ENCODE peak calls at places on chromosomes 6 and 20, in five cellular contexts. One of them, this sample, is unnamed. For H3K27me3 and H3K4me1, the result is how much of the 10 kb centered on the place peaks cover.

GRCh38 chr6:88725111-88725711 is 238.2 kb downstream of the RNGTT start:
- DNase-seq in mesendoderm: peak
- DNase-seq in fibroblast of lung: peak
- DNase-seq in neural progenitor cell: peak
- DNase-seq in neuronal stem cell: no peak
- DNase-seq in this sample: peak

GRCh38 chr6:102150549-102150948 is 757.0 kb downstream of the GRIK2 start:
- DNase-seq in fibroblast of lung: no peak
- DNase-seq in mesendoderm: no peak
- DNase-seq in neuronal stem cell: no peak
- DNase-seq in neural progenitor cell: no peak
- DNase-seq in this sample: no peak

GRCh38 chr6:34526241-34526972 is 29.7 kb downstream of the SPDEF start:
- DNase-seq in neuronal stem cell: no peak
- DNase-seq in fibroblast of lung: no peak
- DNase-seq in mesendoderm: no peak
- DNase-seq in neural progenitor cell: peak
- DNase-seq in this sample: no peak

GRCh38 chr6:10030942-10031537 is 383.8 kb downstream of the TFAP2A start:
- DNase-seq in neuronal stem cell: no peak
- DNase-seq in neural progenitor cell: peak
- DNase-seq in mesendoderm: peak
- DNase-seq in fibroblast of lung: no peak
- DNase-seq in this sample: no peak

GRCh38 chr6:38367231-38367630 is 272.5 kb downstream of the BTBD9 start:
- DNase-seq in mesendoderm: no peak
- DNase-seq in fibroblast of lung: peak
- DNase-seq in neural progenitor cell: no peak
- DNase-seq in neuronal stem cell: no peak
- DNase-seq in this sample: no peak

GRCh38 chr6:36906539-36906938 is 20.8 kb downstream of the C6orf89 start:
- DNase-seq in mesendoderm: no peak
- DNase-seq in neural progenitor cell: no peak
- DNase-seq in neuronal stem cell: no peak
- DNase-seq in fibroblast of lung: no peak
- DNase-seq in this sample: no peak

GRCh38 chr20:20887593-20888272 is 175.3 kb upstream of the RALGAPA2 start:
- DNase-seq in neural progenitor cell: peak
- DNase-seq in fibroblast of lung: no peak
- DNase-seq in neuronal stem cell: peak
- DNase-seq in mesendoderm: peak
- DNase-seq in this sample: no peak

GRCh38 chr20:63155266-63156165 is 60.4 kb downstream of the YTHDF1 start:
- DNase-seq in fibroblast of lung: no peak
- DNase-seq in neural progenitor cell: no peak
- DNase-seq in neuronal stem cell: no peak
- DNase-seq in mesendoderm: no peak
- DNase-seq in this sample: no peak

GRCh38 chr6:112802154-112802553 is 455.0 kb downstream of the RFPL4B start:
- DNase-seq in mesendoderm: no peak
- DNase-seq in neuronal stem cell: no peak
- DNase-seq in fibroblast of lung: peak
- DNase-seq in neural progenitor cell: no peak
- DNase-seq in this sample: peak

GRCh38 chr6:122580731-122581130 is 29.5 kb upstream of the PKIB start:
- DNase-seq in neuronal stem cell: no peak
- DNase-seq in mesendoderm: peak
- DNase-seq in fibroblast of lung: no peak
- DNase-seq in neural progenitor cell: no peak
- DNase-seq in this sample: peak

GRCh38 chr6:108559884-108560462 is 744 bp upstream of the FOXO3 start:
- DNase-seq in fibroblast of lung: peak
- DNase-seq in neural progenitor cell: peak
- DNase-seq in neuronal stem cell: peak
- DNase-seq in mesendoderm: peak
- DNase-seq in this sample: peak

GRCh38 chr6:144581807-144582537 is 296.8 kb downstream of the UTRN start:
- DNase-seq in fibroblast of lung: peak
- DNase-seq in neural progenitor cell: peak
- DNase-seq in mesendoderm: peak
- DNase-seq in neuronal stem cell: peak
- DNase-seq in this sample: no peak

GRCh38 chr6:169404828-169405227 is 151.2 kb upstream of the THBS2 start:
- DNase-seq in neuronal stem cell: no peak
- DNase-seq in neural progenitor cell: no peak
- DNase-seq in fibroblast of lung: no peak
- DNase-seq in mesendoderm: no peak
- DNase-seq in this sample: no peak

GRCh38 chr20:19830351-19830750 is 72.3 kb downstream of the RIN2 start:
- DNase-seq in mesendoderm: no peak
- DNase-seq in neuronal stem cell: no peak
- DNase-seq in fibroblast of lung: no peak
- DNase-seq in neural progenitor cell: no peak
- DNase-seq in this sample: no peak

GRCh38 chr6:5084787-5085637 is at the start of gene PPP1R3G:
- DNase-seq in neural progenitor cell: peak
- DNase-seq in neuronal stem cell: peak
- DNase-seq in mesendoderm: peak
- DNase-seq in fibroblast of lung: peak
- DNase-seq in this sample: peak

GRCh38 chr6:84282566-84282965 is 55.1 kb upstream of the CEP162 start:
- DNase-seq in fibroblast of lung: peak
- DNase-seq in mesendoderm: peak
- DNase-seq in neuronal stem cell: no peak
- DNase-seq in neural progenitor cell: no peak
- DNase-seq in this sample: peak

GRCh38 chr6:111503660-111504059 is 20.6 kb upstream of the REV3L start:
- DNase-seq in neuronal stem cell: no peak
- DNase-seq in mesendoderm: no peak
- DNase-seq in neural progenitor cell: no peak
- DNase-seq in fibroblast of lung: peak
- DNase-seq in this sample: no peak

DNA sequence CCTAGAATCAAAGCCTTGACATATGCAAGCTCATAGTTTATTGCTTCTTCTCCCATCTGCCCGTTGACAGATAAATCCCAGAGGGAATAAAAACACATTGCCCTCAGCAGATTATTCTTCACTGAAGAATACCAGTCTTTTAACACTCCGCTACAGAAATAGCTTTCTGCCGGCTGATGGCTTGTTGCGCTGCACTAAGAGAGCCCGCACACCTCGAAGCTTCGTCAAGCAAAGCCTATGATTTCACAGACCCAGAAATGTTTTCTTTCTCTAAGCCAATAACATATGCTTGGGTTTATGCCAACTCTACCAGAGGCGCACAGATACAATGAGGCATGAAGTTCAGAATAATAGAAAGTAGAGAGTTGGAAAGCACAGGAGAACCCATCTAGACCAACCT is 208.9 kb upstream of the FOXQ1 start:
- DNase-seq in neural progenitor cell: no peak
- DNase-seq in mesendoderm: no peak
- DNase-seq in neuronal stem cell: no peak
- DNase-seq in fibroblast of lung: no peak
- DNase-seq in this sample: no peak
- H3K27me3 ChIP-seq in neural progenitor cell: half or more
- H3K27me3 ChIP-seq in mesendoderm: under half
- H3K27me3 ChIP-seq in neuronal stem cell: under half
- H3K27me3 ChIP-seq in fibroblast of lung: under half
- H3K27me3 ChIP-seq in this sample: under half

DNA sequence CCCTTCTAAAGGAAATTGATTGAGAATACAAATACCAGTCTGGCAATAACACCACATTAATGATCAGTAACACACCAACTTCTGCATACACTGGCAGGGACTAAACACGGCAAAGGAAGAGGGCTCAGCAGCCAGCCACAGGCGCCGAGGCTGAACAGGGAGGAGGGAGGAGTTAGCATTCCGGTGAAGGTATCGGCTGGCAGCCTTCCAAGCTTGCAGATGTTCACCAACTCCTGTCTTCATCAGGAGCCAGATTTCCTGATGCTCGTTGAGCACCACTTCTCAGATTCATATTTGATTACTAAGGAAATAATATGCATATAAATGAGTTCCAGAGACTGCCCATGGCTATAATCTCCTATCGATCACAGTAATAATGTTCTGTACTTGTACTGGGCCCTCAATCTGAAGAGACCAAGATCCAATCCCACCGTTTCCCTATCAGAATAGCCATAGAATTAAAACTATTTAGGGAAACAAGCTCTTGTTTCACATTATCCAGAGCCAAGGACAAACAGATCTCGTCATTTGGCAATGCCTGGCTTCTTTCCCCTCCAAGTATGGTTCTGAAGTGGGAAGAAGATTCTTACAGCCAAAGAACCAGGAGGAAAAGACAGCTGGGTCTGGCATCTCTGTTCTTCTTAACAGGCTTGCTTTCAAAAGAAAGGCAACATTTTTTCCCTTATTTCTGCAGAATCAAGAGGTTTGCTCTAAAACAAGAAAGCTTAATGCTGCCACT is 42.2 kb downstream of the GFOD1 start:
- DNase-seq in mesendoderm: no peak
- DNase-seq in neuronal stem cell: no peak
- DNase-seq in fibroblast of lung: peak
- DNase-seq in neural progenitor cell: peak
- DNase-seq in this sample: peak
- H3K4me2 ChIP-seq in mesendoderm: no peak
- H3K4me2 ChIP-seq in neuronal stem cell: no peak
- H3K4me2 ChIP-seq in fibroblast of lung: peak
- H3K4me2 ChIP-seq in neural progenitor cell: no peak
- H3K4me2 ChIP-seq in this sample: no peak

DNA sequence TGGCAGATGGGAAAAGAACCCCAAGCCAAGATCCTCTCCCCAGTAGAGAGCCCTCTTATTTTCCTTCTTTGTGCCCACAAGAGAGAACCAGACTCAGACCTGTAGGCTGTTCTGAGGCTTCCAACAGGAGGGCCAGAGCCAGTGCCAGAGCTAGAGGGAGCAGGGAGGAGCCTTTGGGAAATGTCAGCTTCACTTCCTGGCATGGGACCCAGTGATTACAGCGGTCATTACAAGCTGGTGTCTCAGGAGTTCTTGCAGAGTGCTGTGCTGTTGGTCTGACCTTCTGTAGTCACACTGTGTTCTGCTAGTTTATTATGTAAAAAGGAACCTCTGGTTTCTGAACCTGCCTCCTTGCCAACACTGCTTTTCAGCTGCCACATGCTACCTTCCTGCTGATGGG is 38.9 kb downstream of the STK35 start:
- DNase-seq in fibroblast of lung: peak
- DNase-seq in neuronal stem cell: no peak
- DNase-seq in neural progenitor cell: no peak
- DNase-seq in mesendoderm: no peak
- DNase-seq in this sample: peak
- H3K4me1 ChIP-seq in fibroblast of lung: under half
- H3K4me1 ChIP-seq in neuronal stem cell: under half
- H3K4me1 ChIP-seq in neural progenitor cell: under half
- H3K4me1 ChIP-seq in mesendoderm: under half
- H3K4me1 ChIP-seq in this sample: under half

GRCh38 chr6:32938494-32938893 is 2.3 kb downstream of the HLA-DMB start:
- DNase-seq in fibroblast of lung: no peak
- DNase-seq in mesendoderm: no peak
- DNase-seq in neural progenitor cell: no peak
- DNase-seq in neuronal stem cell: no peak
- DNase-seq in this sample: no peak

GRCh38 chr6:32937230-32937633 is 3.6 kb downstream of the HLA-DMB start:
- DNase-seq in mesendoderm: no peak
- DNase-seq in fibroblast of lung: no peak
- DNase-seq in neural progenitor cell: no peak
- DNase-seq in neuronal stem cell: no peak
- DNase-seq in this sample: no peak

GRCh38 chr6:32933661-32934085 is 7.2 kb downstream of the HLA-DMB start:
- DNase-seq in mesendoderm: peak
- DNase-seq in neural progenitor cell: peak
- DNase-seq in fibroblast of lung: peak
- DNase-seq in neuronal stem cell: peak
- DNase-seq in this sample: peak

GRCh38 chr6:32935551-32936246 is 5.1 kb downstream of the HLA-DMB start:
- DNase-seq in neural progenitor cell: no peak
- DNase-seq in fibroblast of lung: no peak
- DNase-seq in neuronal stem cell: no peak
- DNase-seq in mesendoderm: no peak
- DNase-seq in this sample: no peak

DNA sequence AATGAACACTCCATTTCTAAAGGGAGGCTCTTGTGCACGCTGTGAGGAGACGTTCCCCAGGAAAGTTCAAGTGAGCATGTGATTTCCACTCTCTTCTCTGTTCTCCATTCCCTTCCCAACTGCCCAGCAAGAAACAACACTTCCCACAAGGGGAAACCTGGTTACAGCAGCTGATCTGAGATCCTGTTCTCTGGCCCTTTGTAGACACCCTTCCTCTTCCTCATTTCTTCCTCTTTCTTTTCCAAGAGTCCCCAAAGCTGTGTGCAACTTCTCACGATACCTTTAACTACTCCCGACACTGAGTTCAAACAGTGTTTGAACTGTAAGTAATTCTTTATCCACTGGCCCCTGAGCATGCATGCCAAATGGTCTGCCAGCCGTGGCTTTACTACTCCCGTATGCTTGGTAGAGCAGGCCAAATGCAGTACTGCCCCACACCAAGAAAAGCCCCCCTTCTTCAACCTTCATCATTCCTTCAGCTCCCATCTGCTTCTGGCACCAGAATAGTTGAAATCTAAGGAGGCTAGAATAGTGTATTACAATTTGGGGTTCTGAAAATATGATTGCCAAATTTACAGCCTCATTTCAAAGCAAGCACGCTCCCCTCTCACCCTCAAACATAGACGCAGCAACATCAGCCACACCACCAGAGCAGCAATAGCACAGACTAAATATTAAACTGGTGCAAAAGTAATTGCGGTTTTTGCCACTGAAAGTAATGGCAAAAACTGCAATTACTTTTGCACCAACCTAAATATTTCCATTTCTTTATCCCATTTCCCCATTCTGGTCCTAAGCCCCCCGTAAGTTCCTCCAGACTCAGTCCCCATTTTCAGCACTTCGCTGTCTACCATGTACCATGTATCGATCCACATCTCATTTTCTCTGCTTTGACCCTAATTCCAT is 4.3 kb downstream of the HLA-DMB start:
- DNase-seq in fibroblast of lung: no peak
- DNase-seq in neural progenitor cell: no peak
- DNase-seq in neuronal stem cell: no peak
- DNase-seq in mesendoderm: no peak
- DNase-seq in this sample: no peak
- H3K27me3 ChIP-seq in fibroblast of lung: under half
- H3K27me3 ChIP-seq in neural progenitor cell: under half
- H3K27me3 ChIP-seq in neuronal stem cell: under half
- H3K27me3 ChIP-seq in mesendoderm: under half
- H3K27me3 ChIP-seq in this sample: half or more